ENCODE peak calls at places on chromosomes 6 and 20, in six cellular contexts. Y, L, O, T, F and A are unnamed samples.

GRCh38 chr20:38109657-38110524 is 55.2 kb downstream of the TGM2 start:
- DNase-seq in Y (no peak), L (no peak), O (peak), T (no peak), F (peak), A (peak)

GRCh38 chr6:13411484-13411883 is 75.9 kb downstream of the GFOD1 start:
- DNase-seq in Y (no peak), L (no peak), O (no peak), T (no peak), F (no peak), A (no peak)

GRCh38 chr6:169425628-169426370 is 172.2 kb upstream of the THBS2 start:
- DNase-seq in Y (no peak), L (no peak), O (no peak), T (no peak), F (no peak), A (no peak)

GRCh38 chr6:142945446-142946180 is 637 bp upstream of the HIVEP2 start:
- DNase-seq in Y (no peak), L (no peak), O (no peak), T (peak), F (no peak), A (no peak)

GRCh38 chr6:47633141-47633540 is 65.2 kb upstream of the ADGRF4 start:
- DNase-seq in Y (no peak), L (no peak), O (no peak), T (no peak), F (no peak), A (no peak)

GRCh38 chr6:34301408-34301807 is 52.6 kb upstream of the SMIM29 start:
- DNase-seq in Y (no peak), L (no peak), O (no peak), T (no peak), F (peak), A (peak)

GRCh38 chr6:6885521-6886088 is 222.2 kb upstream of the RREB1 start:
- DNase-seq in Y (no peak), L (no peak), O (no peak), T (no peak), F (no peak), A (no peak)

GRCh38 chr6:17705778-17706579 is 746 bp downstream of the NUP153 start:
- DNase-seq in Y (peak), L (no peak), O (peak), T (peak), F (peak), A (peak)

GRCh38 chr20:11882651-11883050 is 35.0 kb upstream of the BTBD3 start:
- DNase-seq in Y (no peak), L (no peak), O (no peak), T (no peak), F (no peak), A (no peak)

GRCh38 chr6:167462913-167463312 is 138.0 kb downstream of the TTLL2 start:
- DNase-seq in Y (no peak), L (no peak), O (no peak), T (no peak), F (no peak), A (no peak)

GRCh38 chr6:35745480-35745879 is 8.6 kb downstream of the ARMC12 start:
- DNase-seq in Y (no peak), L (no peak), O (no peak), T (no peak), F (no peak), A (no peak)

GRCh38 chr6:25010917-25011625 is 75.3 kb upstream of the RIPOR2 start:
- DNase-seq in Y (no peak), L (no peak), O (peak), T (no peak), F (peak), A (peak)

GRCh38 chr6:44223471-44224153 is at the start of gene SLC29A1:
- DNase-seq in Y (peak), L (no peak), O (peak), T (peak), F (peak), A (no peak)

GRCh38 chr6:158207452-158207788 is 39.3 kb downstream of the GTF2H5 start:
- DNase-seq in Y (no peak), L (peak), O (no peak), T (no peak), F (peak), A (peak)

GRCh38 chr6:3418521-3419060 is 38.3 kb downstream of the SLC22A23 start:
- DNase-seq in Y (no peak), L (no peak), O (peak), T (no peak), F (peak), A (no peak)

GRCh38 chr6:138004423-138005287 is 102.6 kb downstream of the PERP start:
- DNase-seq in Y (no peak), L (no peak), O (peak), T (no peak), F (peak), A (no peak)

GRCh38 chr20:2005831-2006426 is 12.1 kb upstream of the PDYN start:
- DNase-seq in Y (peak), L (no peak), O (peak), T (peak), F (peak), A (peak)

GRCh38 chr6:123677897-123678296 is 41.1 kb upstream of the TRDN start:
- DNase-seq in Y (no peak), L (no peak), O (no peak), T (no peak), F (no peak), A (no peak)

GRCh38 chr6:36290668-36291620 is 21.1 kb downstream of the PNPLA1 start:
- DNase-seq in Y (no peak), L (no peak), O (peak), T (no peak), F (no peak), A (no peak)

GRCh38 chr20:4870906-4871305 is 130.4 kb downstream of the SLC23A2 start:
- DNase-seq in Y (no peak), L (no peak), O (no peak), T (no peak), F (no peak), A (no peak)

GRCh38 chr6:166958926-166959861 is 2.8 kb upstream of the RNASET2 start:
- DNase-seq in Y (no peak), L (no peak), O (no peak), T (no peak), F (no peak), A (no peak)

GRCh38 chr6:107830060-107830459 is 5.9 kb upstream of the SCML4 start:
- DNase-seq in Y (no peak), L (no peak), O (no peak), T (no peak), F (no peak), A (no peak)

GRCh38 chr20:46702447-46703203 is 6.8 kb upstream of the SLC2A10 start:
- DNase-seq in Y (no peak), L (no peak), O (peak), T (no peak), F (no peak), A (no peak)

GRCh38 chr6:1872649-1873131 is 263.0 kb downstream of the FOXC1 start:
- DNase-seq in Y (no peak), L (no peak), O (no peak), T (no peak), F (peak), A (peak)

GRCh38 chr6:148462203-148462602 is 119.6 kb downstream of the SASH1 start:
- DNase-seq in Y (no peak), L (no peak), O (no peak), T (no peak), F (peak), A (peak)

GRCh38 chr6:148461247-148461646 is 118.6 kb downstream of the SASH1 start:
- DNase-seq in Y (no peak), L (no peak), O (no peak), T (no peak), F (no peak), A (no peak)

GRCh38 chr6:148457843-148458159 is 115.2 kb downstream of the SASH1 start:
- DNase-seq in Y (no peak), L (no peak), O (no peak), T (no peak), F (no peak), A (no peak)

GRCh38 chr6:148457137-148457842 is 114.7 kb downstream of the SASH1 start:
- DNase-seq in Y (no peak), L (no peak), O (no peak), T (no peak), F (peak), A (peak)

DNA sequence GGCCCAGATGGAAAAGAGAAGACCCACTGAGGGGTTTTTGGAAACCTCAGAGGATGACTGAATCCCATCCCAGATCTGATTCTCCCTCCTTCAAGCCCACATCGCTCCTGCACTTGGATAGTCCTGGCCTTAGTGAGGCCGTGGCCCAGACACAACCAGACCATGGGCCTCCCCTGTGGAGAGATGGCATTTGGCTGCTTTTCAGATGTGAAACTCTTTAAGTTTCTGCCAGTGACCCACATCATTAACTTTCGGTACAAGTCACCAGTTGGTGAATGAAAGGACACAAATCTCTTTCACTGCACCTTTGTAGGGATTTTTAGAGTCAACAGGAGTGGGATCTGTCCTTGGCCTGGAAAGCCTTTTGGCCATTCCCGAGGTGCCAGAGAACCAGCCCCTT is 116.6 kb downstream of the SASH1 start:
- DNase-seq in Y (no peak), L (no peak), O (no peak), T (no peak), F (no peak), A (no peak)
- H3K4me2 ChIP-seq in Y (no peak), L (no peak), O (no peak), T (no peak), F (no peak), A (no peak)

GRCh38 chr20:54126809-54127655 is 46.8 kb downstream of the CYP24A1 start:
- DNase-seq in Y (no peak), L (no peak), O (no peak), T (no peak), F (no peak), A (no peak)

GRCh38 chr20:54119744-54120143 is 49.4 kb upstream of the BCAS1 start:
- DNase-seq in Y (no peak), L (no peak), O (no peak), T (no peak), F (no peak), A (no peak)

GRCh38 chr20:54122189-54122588 is 51.6 kb downstream of the CYP24A1 start:
- DNase-seq in Y (no peak), L (no peak), O (peak), T (no peak), F (peak), A (peak)

GRCh38 chr20:54123587-54124180 is 50.1 kb downstream of the CYP24A1 start:
- DNase-seq in Y (peak), L (peak), O (peak), T (no peak), F (peak), A (peak)

DNA sequence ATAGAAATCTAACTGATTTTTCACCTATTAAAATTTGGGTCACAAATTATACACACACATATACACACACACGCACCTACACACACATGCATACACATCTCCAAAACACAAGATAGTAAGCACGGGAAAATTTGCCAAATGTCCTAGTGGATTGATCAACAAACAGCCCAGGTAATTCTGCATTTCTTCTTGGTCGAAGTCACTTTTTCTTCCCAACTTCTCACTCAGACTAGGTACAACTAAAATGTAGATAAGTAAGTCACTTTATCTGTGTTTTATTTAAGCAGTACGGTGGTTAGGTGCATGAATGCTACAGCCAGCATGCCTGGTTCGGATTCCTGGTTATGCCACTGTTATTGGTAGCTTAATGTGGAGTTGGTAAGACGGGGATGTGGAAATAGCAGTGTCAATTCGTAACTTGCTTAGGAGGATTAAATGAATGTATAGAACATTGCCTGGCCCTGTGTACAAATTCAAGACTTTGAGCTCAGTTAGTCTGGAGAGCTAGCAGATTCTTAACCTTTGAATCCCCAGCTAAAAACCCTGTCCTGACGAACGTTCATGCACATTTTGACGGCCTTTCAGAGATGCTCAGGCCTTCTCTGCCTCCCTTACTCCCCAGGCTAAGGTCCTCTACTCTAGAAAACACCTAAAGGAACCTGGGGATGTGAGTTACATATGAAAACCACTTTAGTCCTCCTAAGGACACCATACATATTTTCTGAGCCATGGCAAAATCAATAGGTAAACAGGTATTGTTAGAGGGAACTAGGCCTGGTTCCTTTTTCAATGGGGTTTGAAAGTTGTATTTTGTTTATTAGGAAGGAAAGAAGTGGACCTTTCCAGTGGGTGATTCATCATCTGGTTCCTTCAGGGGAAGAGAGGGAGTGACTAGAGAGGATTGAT is 50.9 kb downstream of the CYP24A1 start:
- DNase-seq in Y (no peak), L (no peak), O (no peak), T (no peak), F (no peak), A (no peak)
- H3K4me2 ChIP-seq in Y (no peak), L (peak), O (peak), T (no peak), F (no peak), A (peak)

GRCh38 chr6:20952605-20953004 is 418.3 kb downstream of the CDKAL1 start:
- DNase-seq in Y (peak), L (peak), O (no peak), T (no peak), F (peak), A (peak)

GRCh38 chr6:20955751-20956150 is 421.5 kb downstream of the CDKAL1 start:
- DNase-seq in Y (no peak), L (no peak), O (no peak), T (no peak), F (no peak), A (no peak)

GRCh38 chr6:20954325-20954724 is 420.1 kb downstream of the CDKAL1 start:
- DNase-seq in Y (no peak), L (no peak), O (no peak), T (no peak), F (no peak), A (no peak)

GRCh38 chr6:20948531-20948930 is 414.3 kb downstream of the CDKAL1 start:
- DNase-seq in Y (no peak), L (no peak), O (no peak), T (no peak), F (no peak), A (no peak)

DNA sequence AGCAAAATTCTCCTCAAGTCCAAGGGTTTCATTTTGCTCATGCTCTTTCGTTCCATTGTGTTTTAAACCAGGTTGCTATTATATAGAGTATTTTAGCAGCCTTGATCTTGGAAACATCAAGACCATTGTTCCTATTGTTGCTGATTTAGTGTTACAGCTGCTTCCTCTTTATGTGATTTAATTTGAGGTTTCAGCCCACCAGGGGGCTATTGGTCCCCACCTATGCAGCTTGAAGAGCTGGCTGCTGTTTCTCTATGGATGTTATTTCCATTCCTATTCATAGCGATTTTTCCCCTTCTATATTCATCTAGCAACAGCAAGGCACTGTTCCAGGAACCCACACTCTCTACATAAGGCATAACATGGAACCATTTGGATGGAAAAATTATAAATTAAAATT is 418.8 kb downstream of the CDKAL1 start:
- DNase-seq in Y (no peak), L (no peak), O (no peak), T (no peak), F (no peak), A (no peak)
- H3K4me2 ChIP-seq in Y (no peak), L (peak), O (no peak), T (no peak), F (no peak), A (peak)

DNA sequence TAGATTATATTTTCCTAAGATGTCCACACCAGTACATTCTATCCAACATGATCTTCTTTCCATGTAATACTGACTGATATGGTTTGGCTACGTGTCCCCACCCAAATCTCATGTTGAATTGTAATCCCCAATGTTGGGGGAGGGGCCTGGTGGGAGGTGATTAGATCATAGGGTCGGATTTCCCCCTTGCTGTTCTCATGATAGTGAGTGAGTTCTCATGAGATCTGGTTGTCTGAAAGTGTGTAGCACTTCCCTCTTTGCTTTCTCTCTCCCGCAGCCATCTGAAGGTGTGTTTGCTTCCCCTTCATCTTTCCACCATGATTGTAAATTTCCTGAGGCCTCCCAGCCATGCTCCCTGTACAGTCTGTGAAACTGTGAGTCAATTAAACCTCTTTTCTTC is 12.2 kb upstream of the HBS1L start:
- DNase-seq in Y (no peak), L (no peak), O (no peak), T (no peak), F (no peak), A (no peak)
- H3K4me2 ChIP-seq in Y (no peak), L (no peak), O (peak), T (no peak), F (no peak), A (no peak)

GRCh38 chr20:63070771-63071540 is 64.2 kb upstream of the BHLHE23 start:
- DNase-seq in Y (no peak), L (no peak), O (no peak), T (no peak), F (no peak), A (no peak)
- H3K4me2 ChIP-seq in Y (no peak), L (no peak), O (no peak), T (no peak), F (no peak), A (no peak)

DNA sequence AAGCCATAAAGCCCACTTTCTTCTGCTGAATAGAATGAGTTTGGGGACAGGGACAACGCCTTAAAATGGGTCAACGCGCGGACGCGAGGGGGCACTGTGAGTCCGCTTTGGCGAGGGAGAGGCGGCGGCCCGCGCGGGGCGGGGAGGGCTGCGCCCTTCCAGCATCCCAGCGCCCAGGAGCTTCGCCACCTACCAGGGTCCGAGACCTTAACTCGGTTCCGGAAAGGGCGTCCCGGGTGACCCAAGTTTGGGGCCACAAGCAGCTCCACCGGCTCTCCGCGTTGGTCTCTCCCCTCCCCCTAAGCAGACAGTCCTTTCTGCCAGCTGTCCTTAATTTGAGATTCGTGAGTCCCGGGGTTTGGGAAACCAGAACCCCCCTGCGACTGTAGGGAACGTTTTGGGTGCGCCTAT is 1.8 kb upstream of the SAMD5 start:
- DNase-seq in Y (peak), L (no peak), O (no peak), T (peak), F (peak), A (peak)
- H3K4me2 ChIP-seq in Y (peak), L (peak), O (peak), T (peak), F (peak), A (peak)